ENCODE peak calls at places on chromosomes 3 and 15, in seven cellular contexts. A is fibroblast of lung, T is left ventricle myocardium inferior, H is HCT116, Y is psoas muscle, U is PC-9, S is K562. G is an unnamed sample. For H3K4me1, the result is how much of the 10 kb centered on the place peaks cover.

GRCh38 chr15:100986158-100986896 is 67.2 kb downstream of the LRRK1 start:
- DNase-seq in A (no peak), T (no peak), H (no peak), Y (no peak), U (no peak), S (no peak), G (no peak)

GRCh38 chr3:144809381-144809780 is 837.8 kb downstream of the DIPK2A start:
- DNase-seq in A (no peak), T (no peak), H (no peak), Y (no peak), U (no peak), S (no peak), G (no peak)

GRCh38 chr3:144127700-144128099 is 156.1 kb downstream of the DIPK2A start:
- DNase-seq in A (no peak), T (no peak), H (no peak), Y (no peak), U (no peak), S (no peak), G (peak)

GRCh38 chr3:8712045-8712870 is 21.3 kb upstream of the CAV3 start:
- DNase-seq in A (peak), T (no peak), H (no peak), Y (no peak), U (no peak), S (no peak), G (peak)

GRCh38 chr3:104526901-104527401 is 839.8 kb upstream of the ALCAM start:
- DNase-seq in A (no peak), T (no peak), H (no peak), Y (no peak), U (no peak), S (no peak), G (no peak)

GRCh38 chr3:145094355-145094941 is 1066.5 kb downstream of the PLOD2 start:
- DNase-seq in A (peak), T (no peak), H (peak), Y (no peak), U (no peak), S (no peak), G (peak)

GRCh38 chr15:62264196-62264595 is 99.1 kb upstream of the C2CD4B start:
- DNase-seq in A (no peak), T (no peak), H (no peak), Y (no peak), U (no peak), S (no peak), G (no peak)

GRCh38 chr15:88604972-88605506 is 16.1 kb upstream of the AEN start:
- DNase-seq in A (no peak), T (no peak), H (no peak), Y (no peak), U (no peak), S (no peak), G (no peak)

GRCh38 chr3:42463093-42463492 is 39.4 kb upstream of the VIPR1 start:
- DNase-seq in A (no peak), T (no peak), H (no peak), Y (no peak), U (no peak), S (no peak), G (no peak)

GRCh38 chr3:9955067-9955502 is 2.9 kb upstream of the PRRT3 start:
- DNase-seq in A (peak), T (no peak), H (no peak), Y (no peak), U (no peak), S (no peak), G (no peak)

GRCh38 chr3:156812521-156813335 is 13.4 kb upstream of the LEKR1 start:
- DNase-seq in A (peak), T (no peak), H (no peak), Y (no peak), U (peak), S (peak), G (peak)

GRCh38 chr3:188391597-188391996 is 237.6 kb downstream of the LPP start:
- DNase-seq in A (no peak), T (no peak), H (no peak), Y (no peak), U (no peak), S (no peak), G (no peak)

GRCh38 chr15:55084673-55085072 is 112.1 kb downstream of the RSL24D1 start:
- DNase-seq in A (no peak), T (no peak), H (no peak), Y (no peak), U (no peak), S (no peak), G (no peak)

GRCh38 chr3:52220380-52221026 is 4.9 kb downstream of the TLR9 start:
- DNase-seq in A (peak), T (peak), H (peak), Y (peak), U (peak), S (peak), G (peak)

GRCh38 chr3:150844484-150844883 is 60.8 kb downstream of the MINDY4B start:
- DNase-seq in A (no peak), T (no peak), H (no peak), Y (no peak), U (no peak), S (no peak), G (no peak)

GRCh38 chr3:30505866-30506517 is 100.4 kb upstream of the TGFBR2 start:
- DNase-seq in A (no peak), T (no peak), H (no peak), Y (no peak), U (no peak), S (no peak), G (no peak)

GRCh38 chr3:50616770-50617095 is 218 bp upstream of the MAPKAPK3 start:
- DNase-seq in A (peak), T (peak), H (peak), Y (peak), U (peak), S (peak), G (peak)
- TF ChIP-seq CTCF in A (no peak), T (no peak), H (no peak), Y (no peak), U (no peak), S (no peak), G (no peak)

DNA sequence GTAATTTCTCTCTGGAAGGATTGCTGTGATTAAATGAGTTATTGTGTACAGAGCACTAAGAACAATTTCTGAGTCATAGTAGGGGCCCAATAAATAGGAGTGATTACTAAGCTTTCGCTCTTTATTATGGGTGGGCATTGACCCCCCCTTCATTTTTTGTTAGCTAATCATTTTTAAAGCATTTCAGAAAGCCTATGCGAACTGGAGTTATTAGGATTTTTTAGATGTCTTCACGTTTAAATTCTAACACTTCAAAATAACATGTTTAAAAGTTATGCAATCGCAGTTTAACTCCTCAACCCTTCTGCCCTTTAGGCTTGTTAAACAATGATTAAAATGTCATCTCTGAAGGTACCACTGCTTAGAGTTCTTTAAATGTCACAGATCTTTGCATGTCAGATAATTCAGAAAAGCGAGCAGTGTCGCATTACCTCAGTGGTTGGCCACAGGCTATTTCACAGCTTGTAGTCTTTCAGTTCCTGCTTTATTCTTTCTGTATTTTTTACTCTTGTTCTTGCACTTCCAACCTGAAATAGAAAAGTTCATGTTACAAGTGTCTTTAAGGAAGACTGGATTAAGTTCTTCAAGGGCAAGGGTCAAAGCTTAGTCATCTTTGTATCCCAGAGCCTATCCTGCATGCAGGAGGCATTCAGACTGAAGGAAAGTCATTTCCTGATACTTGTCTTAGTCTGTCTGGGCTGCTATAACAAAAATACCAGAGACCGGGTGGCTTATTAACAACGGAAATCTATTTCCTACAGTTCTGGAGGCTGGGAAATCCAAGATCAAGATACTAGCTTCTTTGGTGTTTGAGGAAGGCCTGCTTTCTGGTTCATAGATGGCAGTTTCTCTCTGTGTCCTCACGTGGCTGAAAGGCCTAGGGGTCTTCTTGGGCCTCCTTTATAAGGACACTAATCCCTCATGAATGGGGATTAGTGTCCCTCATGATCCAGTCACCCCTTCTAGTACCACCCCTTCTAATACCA is 103.0 kb downstream of the FNDC3B start:
- DNase-seq in A (peak), T (no peak), H (no peak), Y (no peak), U (no peak), S (no peak), G (peak)
- H3K27ac ChIP-seq in A (peak), T (peak), H (peak), Y (peak), U (peak), S (peak), G (peak)

GRCh38 chr15:90225047-90225446 is 8.7 kb downstream of the CIB1 start:
- DNase-seq in A (no peak), T (no peak), H (no peak), Y (no peak), U (no peak), S (no peak), G (no peak)

GRCh38 chr15:90223441-90224165 is 10.1 kb downstream of the CIB1 start:
- DNase-seq in A (no peak), T (no peak), H (no peak), Y (no peak), U (no peak), S (no peak), G (no peak)

GRCh38 chr15:90227816-90228772 is 5.6 kb downstream of the CIB1 start:
- DNase-seq in A (no peak), T (no peak), H (no peak), Y (no peak), U (no peak), S (no peak), G (no peak)

GRCh38 chr15:90227336-90227735 is 6.4 kb downstream of the CIB1 start:
- DNase-seq in A (no peak), T (no peak), H (no peak), Y (no peak), U (no peak), S (no peak), G (no peak)

GRCh38 chr15:90225504-90226234 is 8.1 kb downstream of the CIB1 start:
- DNase-seq in A (no peak), T (no peak), H (no peak), Y (no peak), U (no peak), S (no peak), G (no peak)
- H3K4me1 ChIP-seq in A (under half), T (under half), H (under half), Y (under half), U (under half), S (under half), G (under half)

DNA sequence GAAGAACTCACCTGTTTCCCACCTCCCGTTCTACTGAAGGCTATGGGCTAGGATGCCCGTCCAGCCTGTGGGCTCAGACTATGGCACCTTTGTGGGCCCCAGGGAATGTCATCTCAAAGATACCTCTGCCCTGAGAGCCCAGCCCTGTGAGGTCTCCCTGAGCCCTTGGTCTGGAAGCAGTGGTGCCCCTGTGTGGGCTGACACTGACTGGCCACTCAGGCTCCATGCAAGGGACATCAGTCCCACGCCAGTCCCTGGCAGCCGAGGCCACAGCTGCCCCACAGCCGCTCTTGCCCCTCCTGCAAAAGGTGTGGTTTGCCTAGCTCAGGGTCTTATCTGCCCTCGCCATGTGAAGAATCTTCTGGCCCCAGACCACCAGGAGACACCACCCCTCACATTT is 106.9 kb downstream of the KLF13 start:
- DNase-seq in A (no peak), T (no peak), H (no peak), Y (no peak), U (no peak), S (no peak), G (no peak)
- TF ChIP-seq CTCF in A (no peak), T (no peak), H (no peak), Y (no peak), U (no peak), S (no peak), G (no peak)

DNA sequence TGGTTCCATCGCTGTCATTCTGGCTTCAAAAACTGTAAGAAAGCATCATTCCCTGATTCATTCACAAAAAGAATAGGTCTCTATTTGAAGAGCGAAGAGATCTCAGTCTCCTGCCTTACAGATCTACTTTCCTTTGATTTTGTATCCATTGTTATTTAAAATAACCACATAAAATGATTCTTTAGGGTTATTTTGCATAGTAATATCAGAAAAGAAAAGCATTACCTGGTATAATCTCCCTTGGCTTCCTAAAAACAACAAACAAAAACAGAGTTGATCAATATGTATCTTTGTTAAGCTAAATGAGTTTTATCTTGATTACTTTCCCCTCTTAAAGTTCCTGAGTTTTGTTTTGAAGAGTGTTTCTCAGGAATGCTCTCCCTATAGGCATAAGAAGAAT is 126.6 kb upstream of the LMOD3 start:
- DNase-seq in A (no peak), T (no peak), H (no peak), Y (no peak), U (no peak), S (no peak), G (no peak)
- H3K27ac ChIP-seq in A (no peak), T (no peak), H (no peak), Y (no peak), U (no peak), S (no peak), G (no peak)

GRCh38 chr3:179302111-179302510 is 20.7 kb upstream of the ZNF639 start:
- DNase-seq in A (no peak), T (no peak), H (no peak), Y (no peak), U (no peak), S (no peak), G (no peak)

GRCh38 chr3:179301645-179302044 is 21.2 kb upstream of the ZNF639 start:
- DNase-seq in A (no peak), T (no peak), H (no peak), Y (no peak), U (no peak), S (no peak), G (no peak)

GRCh38 chr3:179299316-179299715 is 23.5 kb upstream of the ZNF639 start:
- DNase-seq in A (no peak), T (no peak), H (no peak), Y (no peak), U (no peak), S (no peak), G (no peak)

GRCh38 chr3:179297971-179298725 is 24.7 kb upstream of the ZNF639 start:
- DNase-seq in A (no peak), T (no peak), H (no peak), Y (no peak), U (no peak), S (no peak), G (no peak)

GRCh38 chr3:179299999-179300613 is 22.7 kb upstream of the ZNF639 start:
- DNase-seq in A (no peak), T (no peak), H (no peak), Y (no peak), U (no peak), S (no peak), G (no peak)
- H3K4me1 ChIP-seq in A (under half), T (under half), H (under half), Y (under half), U (under half), S (under half), G (under half)

G was measured in foreskin keratinocyte.